ENCODE peak calls at places on chromosomes 4 and X, in seven cellular contexts. One of them, this sample, is unnamed. For H3K27me3, the result is how much of the 10 kb centered on the place peaks cover.

GRCh38 chr4:184370711-184371389 is 103.5 kb downstream of the IRF2 start:
- DNase-seq in GM12878: no peak
- DNase-seq in H1: no peak
- DNase-seq in esophagus muscularis mucosa: no peak
- DNase-seq in prostate gland: no peak
- DNase-seq in GM23338: no peak
- DNase-seq in sigmoid colon: no peak
- DNase-seq in this sample: no peak

GRCh38 chrX:120549483-120550452 is 11.0 kb downstream of the CUL4B start:
- DNase-seq in sigmoid colon: no peak
- DNase-seq in prostate gland: no peak
- DNase-seq in esophagus muscularis mucosa: no peak
- DNase-seq in GM12878: no peak
- DNase-seq in H1: no peak
- DNase-seq in GM23338: no peak
- DNase-seq in this sample: no peak

GRCh38 chr4:83071116-83071515 is 36.1 kb downstream of the COPS4 start:
- DNase-seq in sigmoid colon: no peak
- DNase-seq in GM12878: no peak
- DNase-seq in H1: no peak
- DNase-seq in esophagus muscularis mucosa: no peak
- DNase-seq in prostate gland: no peak
- DNase-seq in GM23338: no peak
- DNase-seq in this sample: no peak

GRCh38 chr4:54322817-54323417 is 93.8 kb downstream of the PDGFRA start:
- DNase-seq in H1: peak
- DNase-seq in GM12878: no peak
- DNase-seq in prostate gland: peak
- DNase-seq in GM23338: peak
- DNase-seq in esophagus muscularis mucosa: no peak
- DNase-seq in sigmoid colon: no peak
- DNase-seq in this sample: no peak

GRCh38 chrX:119817130-119817690 is 25.8 kb upstream of the RPL39 start:
- DNase-seq in GM23338: no peak
- DNase-seq in H1: no peak
- DNase-seq in sigmoid colon: no peak
- DNase-seq in prostate gland: no peak
- DNase-seq in esophagus muscularis mucosa: no peak
- DNase-seq in GM12878: no peak
- DNase-seq in this sample: no peak

GRCh38 chrX:151088221-151088620 is 88.2 kb upstream of the GPR50 start:
- DNase-seq in esophagus muscularis mucosa: no peak
- DNase-seq in prostate gland: no peak
- DNase-seq in GM23338: no peak
- DNase-seq in H1: no peak
- DNase-seq in GM12878: no peak
- DNase-seq in sigmoid colon: no peak
- DNase-seq in this sample: no peak

GRCh38 chrX:136030357-136031225 is 45.4 kb downstream of the SLC9A6 start:
- DNase-seq in H1: no peak
- DNase-seq in esophagus muscularis mucosa: no peak
- DNase-seq in sigmoid colon: peak
- DNase-seq in prostate gland: no peak
- DNase-seq in GM12878: no peak
- DNase-seq in GM23338: no peak
- DNase-seq in this sample: peak

GRCh38 chr4:184762100-184762499 is 28.2 kb upstream of the CENPU start:
- DNase-seq in GM23338: no peak
- DNase-seq in H1: no peak
- DNase-seq in sigmoid colon: peak
- DNase-seq in esophagus muscularis mucosa: no peak
- DNase-seq in prostate gland: no peak
- DNase-seq in GM12878: peak
- DNase-seq in this sample: no peak

GRCh38 chrX:56762220-56762619 is 33.2 kb downstream of the NBDY start:
- DNase-seq in H1: no peak
- DNase-seq in GM23338: no peak
- DNase-seq in esophagus muscularis mucosa: no peak
- DNase-seq in prostate gland: no peak
- DNase-seq in sigmoid colon: no peak
- DNase-seq in GM12878: no peak
- DNase-seq in this sample: no peak

GRCh38 chrX:104641176-104641575 is 75.2 kb downstream of the IL1RAPL2 start:
- DNase-seq in prostate gland: no peak
- DNase-seq in esophagus muscularis mucosa: no peak
- DNase-seq in H1: no peak
- DNase-seq in sigmoid colon: peak
- DNase-seq in GM12878: no peak
- DNase-seq in GM23338: peak
- DNase-seq in this sample: no peak

GRCh38 chr4:39565925-39566630 is 38.8 kb upstream of the UGDH start:
- DNase-seq in H1: no peak
- DNase-seq in sigmoid colon: no peak
- DNase-seq in GM23338: no peak
- DNase-seq in GM12878: no peak
- DNase-seq in prostate gland: no peak
- DNase-seq in esophagus muscularis mucosa: no peak
- DNase-seq in this sample: no peak

GRCh38 chr4:24809376-24809775 is 14.0 kb downstream of the SOD3 start:
- DNase-seq in GM23338: peak
- DNase-seq in GM12878: no peak
- DNase-seq in esophagus muscularis mucosa: peak
- DNase-seq in H1: no peak
- DNase-seq in prostate gland: no peak
- DNase-seq in sigmoid colon: no peak
- DNase-seq in this sample: no peak

GRCh38 chr4:151957163-151957562 is 196.4 kb upstream of the GATB start:
- DNase-seq in GM12878: no peak
- DNase-seq in H1: peak
- DNase-seq in esophagus muscularis mucosa: no peak
- DNase-seq in sigmoid colon: no peak
- DNase-seq in prostate gland: no peak
- DNase-seq in GM23338: peak
- DNase-seq in this sample: no peak

GRCh38 chr4:182197611-182198010 is 45.6 kb upstream of the TENM3 start:
- DNase-seq in H1: no peak
- DNase-seq in sigmoid colon: no peak
- DNase-seq in GM12878: no peak
- DNase-seq in GM23338: no peak
- DNase-seq in prostate gland: no peak
- DNase-seq in esophagus muscularis mucosa: no peak
- DNase-seq in this sample: no peak

GRCh38 chr4:7237863-7238262 is 45.5 kb downstream of the SORCS2 start:
- DNase-seq in sigmoid colon: no peak
- DNase-seq in GM23338: no peak
- DNase-seq in esophagus muscularis mucosa: no peak
- DNase-seq in GM12878: no peak
- DNase-seq in H1: no peak
- DNase-seq in prostate gland: no peak
- DNase-seq in this sample: no peak

GRCh38 chrX:80430826-80431501 is 10.7 kb downstream of the TENT5D start:
- DNase-seq in sigmoid colon: no peak
- DNase-seq in H1: no peak
- DNase-seq in prostate gland: no peak
- DNase-seq in GM12878: no peak
- DNase-seq in esophagus muscularis mucosa: no peak
- DNase-seq in GM23338: peak
- DNase-seq in this sample: no peak

GRCh38 chrX:4670606-4671005 is 957.2 kb upstream of the PRKX start:
- DNase-seq in prostate gland: no peak
- DNase-seq in esophagus muscularis mucosa: no peak
- DNase-seq in GM23338: no peak
- DNase-seq in H1: no peak
- DNase-seq in GM12878: no peak
- DNase-seq in sigmoid colon: no peak
- DNase-seq in this sample: no peak

GRCh38 chr4:78650106-78651021 is 98.8 kb downstream of the ANXA3 start:
- DNase-seq in sigmoid colon: no peak
- DNase-seq in GM12878: no peak
- DNase-seq in H1: no peak
- DNase-seq in esophagus muscularis mucosa: no peak
- DNase-seq in GM23338: no peak
- DNase-seq in prostate gland: peak
- DNase-seq in this sample: no peak

GRCh38 chr4:165201806-165202205 is 5.6 kb upstream of the KLHL2 start:
- DNase-seq in GM23338: no peak
- DNase-seq in H1: no peak
- DNase-seq in esophagus muscularis mucosa: no peak
- DNase-seq in sigmoid colon: no peak
- DNase-seq in GM12878: no peak
- DNase-seq in prostate gland: no peak
- DNase-seq in this sample: no peak

GRCh38 chrX:10401239-10401638 is 219.1 kb downstream of the MID1 start:
- DNase-seq in GM12878: no peak
- DNase-seq in esophagus muscularis mucosa: no peak
- DNase-seq in prostate gland: no peak
- DNase-seq in H1: no peak
- DNase-seq in GM23338: no peak
- DNase-seq in sigmoid colon: no peak
- DNase-seq in this sample: no peak

GRCh38 chr4:48478273-48478672 is 4.9 kb upstream of the SLC10A4 start:
- DNase-seq in prostate gland: no peak
- DNase-seq in esophagus muscularis mucosa: no peak
- DNase-seq in GM12878: no peak
- DNase-seq in GM23338: no peak
- DNase-seq in H1: no peak
- DNase-seq in sigmoid colon: no peak
- DNase-seq in this sample: no peak

GRCh38 chr4:48481581-48481980 is 1.6 kb upstream of the SLC10A4 start:
- DNase-seq in sigmoid colon: no peak
- DNase-seq in GM23338: no peak
- DNase-seq in H1: no peak
- DNase-seq in esophagus muscularis mucosa: no peak
- DNase-seq in GM12878: no peak
- DNase-seq in prostate gland: no peak
- DNase-seq in this sample: no peak

GRCh38 chr4:48484494-48485168 is 1.5 kb downstream of the SLC10A4 start:
- DNase-seq in prostate gland: no peak
- DNase-seq in sigmoid colon: no peak
- DNase-seq in GM12878: no peak
- DNase-seq in esophagus muscularis mucosa: no peak
- DNase-seq in GM23338: peak
- DNase-seq in H1: no peak
- DNase-seq in this sample: no peak

GRCh38 chr4:48483777-48484493 is 792 bp downstream of the SLC10A4 start:
- DNase-seq in GM12878: no peak
- DNase-seq in esophagus muscularis mucosa: no peak
- DNase-seq in prostate gland: no peak
- DNase-seq in GM23338: peak
- DNase-seq in H1: no peak
- DNase-seq in sigmoid colon: no peak
- DNase-seq in this sample: no peak

GRCh38 chr4:48483006-48483776 is at the start of gene SLC10A4:
- DNase-seq in GM12878: no peak
- DNase-seq in H1: no peak
- DNase-seq in esophagus muscularis mucosa: no peak
- DNase-seq in GM23338: peak
- DNase-seq in prostate gland: no peak
- DNase-seq in sigmoid colon: no peak
- DNase-seq in this sample: no peak
- TF ChIP-seq POLR2AphosphoS5 in GM12878: no peak
- TF ChIP-seq POLR2AphosphoS5 in H1: no peak
- TF ChIP-seq POLR2AphosphoS5 in esophagus muscularis mucosa: no peak
- TF ChIP-seq POLR2AphosphoS5 in GM23338: no peak
- TF ChIP-seq POLR2AphosphoS5 in prostate gland: no peak
- TF ChIP-seq POLR2AphosphoS5 in sigmoid colon: no peak
- TF ChIP-seq POLR2AphosphoS5 in this sample: no peak

DNA sequence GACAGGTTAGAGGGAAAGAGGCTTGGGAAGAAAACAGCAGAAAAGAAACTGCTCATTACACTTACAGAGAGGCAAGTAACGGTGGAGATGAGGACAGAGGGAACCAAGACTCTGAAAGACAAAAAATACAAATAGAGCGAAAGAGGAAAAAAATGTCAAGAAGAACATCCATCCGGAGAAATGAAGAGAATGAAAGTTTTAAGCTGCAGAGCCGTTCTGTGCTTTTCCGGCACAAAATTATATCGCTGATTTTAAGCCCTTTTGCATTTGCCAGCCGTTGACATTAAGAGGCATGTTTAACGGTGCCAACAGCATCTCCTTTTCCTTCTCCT is 236 bp downstream of the PCDH10 start:
- DNase-seq in GM23338: no peak
- DNase-seq in prostate gland: no peak
- DNase-seq in sigmoid colon: no peak
- DNase-seq in GM12878: no peak
- DNase-seq in esophagus muscularis mucosa: no peak
- DNase-seq in H1: no peak
- DNase-seq in this sample: no peak
- H3K27me3 ChIP-seq in GM23338: half or more
- H3K27me3 ChIP-seq in prostate gland: under half
- H3K27me3 ChIP-seq in sigmoid colon: under half
- H3K27me3 ChIP-seq in GM12878: under half
- H3K27me3 ChIP-seq in esophagus muscularis mucosa: half or more
- H3K27me3 ChIP-seq in H1: half or more
- H3K27me3 ChIP-seq in this sample: half or more

DNA sequence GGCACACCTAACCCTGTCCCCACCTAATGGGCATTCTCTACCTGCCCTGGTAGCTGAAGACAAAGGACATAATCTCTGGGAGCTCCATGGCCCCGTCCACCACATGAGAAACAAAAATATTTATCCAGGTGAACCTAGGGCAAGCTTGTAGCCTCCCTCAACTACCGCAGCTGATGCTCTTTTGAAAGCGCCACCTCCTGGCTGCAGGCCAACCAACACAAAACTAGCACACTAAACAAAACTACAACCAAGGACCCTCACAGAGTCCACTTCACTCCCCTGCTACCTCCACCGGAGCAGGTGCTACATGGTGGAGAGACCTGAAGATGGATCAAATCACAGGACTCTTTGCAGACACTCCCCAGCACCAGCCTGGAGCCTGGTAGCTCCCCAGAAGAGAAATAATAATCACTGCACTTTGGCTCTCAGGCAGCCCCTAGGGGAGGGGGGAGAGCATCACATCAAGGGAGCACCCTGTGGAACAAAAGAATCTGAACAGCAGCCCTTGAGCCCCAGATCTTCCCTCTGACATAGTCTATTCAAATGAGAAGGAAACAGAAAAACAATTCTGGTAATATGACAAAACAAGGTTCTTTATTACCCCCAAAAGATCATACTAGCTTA is 111.3 kb upstream of the ATP8A1 start:
- DNase-seq in esophagus muscularis mucosa: no peak
- DNase-seq in GM12878: no peak
- DNase-seq in sigmoid colon: no peak
- DNase-seq in H1: no peak
- DNase-seq in prostate gland: no peak
- DNase-seq in GM23338: peak
- DNase-seq in this sample: no peak
- TF ChIP-seq CTCF in esophagus muscularis mucosa: no peak
- TF ChIP-seq CTCF in GM12878: peak
- TF ChIP-seq CTCF in sigmoid colon: no peak
- TF ChIP-seq CTCF in H1: peak
- TF ChIP-seq CTCF in prostate gland: no peak
- TF ChIP-seq CTCF in GM23338: peak
- TF ChIP-seq CTCF in this sample: no peak

DNA sequence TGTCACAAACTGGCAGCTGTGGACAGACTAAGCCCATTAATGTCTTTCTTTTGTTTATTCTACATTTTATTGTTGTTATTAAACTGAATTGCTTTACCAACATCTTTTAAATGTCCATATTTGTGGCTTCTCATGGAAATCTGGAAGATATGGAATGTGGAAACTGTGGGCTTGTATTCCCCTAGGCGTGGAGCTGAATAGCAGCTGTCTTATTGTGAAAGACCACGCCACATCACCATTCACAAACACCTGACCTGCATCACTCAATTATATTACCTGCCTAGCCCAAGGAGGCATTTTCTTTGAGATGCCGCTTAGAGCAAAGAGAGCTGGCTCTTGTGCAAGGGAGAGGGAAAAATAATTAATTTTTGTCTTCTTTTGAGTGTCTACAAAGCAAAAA is 96.9 kb upstream of the GPRIN3 start:
- DNase-seq in GM12878: no peak
- DNase-seq in esophagus muscularis mucosa: no peak
- DNase-seq in H1: no peak
- DNase-seq in GM23338: no peak
- DNase-seq in sigmoid colon: no peak
- DNase-seq in prostate gland: no peak
- DNase-seq in this sample: no peak
- TF ChIP-seq POLR2AphosphoS5 in GM12878: no peak
- TF ChIP-seq POLR2AphosphoS5 in esophagus muscularis mucosa: no peak
- TF ChIP-seq POLR2AphosphoS5 in H1: no peak
- TF ChIP-seq POLR2AphosphoS5 in GM23338: no peak
- TF ChIP-seq POLR2AphosphoS5 in sigmoid colon: no peak
- TF ChIP-seq POLR2AphosphoS5 in prostate gland: no peak
- TF ChIP-seq POLR2AphosphoS5 in this sample: no peak

This sample was measured in suprapubic skin.